ENCODE peak calls at places on chromosome 20, in seven cellular contexts. H is tibial nerve, R is OCI-LY7, D is ascending aorta, Z is mucosa of descending colon, Y is K562, U is adrenal gland. W is an unnamed sample. For H3K4me1, the result is how much of the 10 kb centered on the place peaks cover.

GRCh38 chr20:56442381-56443365 is 25.8 kb upstream of the RTF2 start:
- DNase-seq in H (no peak), R (no peak), D (no peak), Z (no peak), Y (no peak), U (no peak), W (no peak)

GRCh38 chr20:20411841-20412240 is 43.9 kb downstream of the INSM1 start:
- DNase-seq in H (no peak), R (no peak), D (no peak), Z (no peak), Y (no peak), U (no peak), W (no peak)

GRCh38 chr20:31712564-31713311 is 9.9 kb downstream of the BCL2L1 start:
- DNase-seq in H (peak), R (no peak), D (peak), Z (peak), Y (no peak), U (peak), W (peak)

GRCh38 chr20:53738039-53738944 is 144.7 kb upstream of the ZNF217 start:
- DNase-seq in H (peak), R (peak), D (no peak), Z (no peak), Y (peak), U (peak), W (no peak)

GRCh38 chr20:44609006-44609510 is 26.7 kb downstream of the PKIG start:
- DNase-seq in H (no peak), R (no peak), D (no peak), Z (no peak), Y (no peak), U (no peak), W (no peak)

GRCh38 chr20:20331796-20332195 is 36.1 kb upstream of the INSM1 start:
- DNase-seq in H (no peak), R (no peak), D (no peak), Z (no peak), Y (no peak), U (no peak), W (no peak)

GRCh38 chr20:62133051-62133845 is 9.9 kb downstream of the PSMA7 start:
- DNase-seq in H (no peak), R (no peak), D (no peak), Z (no peak), Y (no peak), U (peak), W (no peak)

GRCh38 chr20:52348434-52348833 is 156.9 kb upstream of the ZFP64 start:
- DNase-seq in H (no peak), R (no peak), D (no peak), Z (no peak), Y (no peak), U (no peak), W (no peak)

GRCh38 chr20:62405108-62405980 is 1.7 kb downstream of the CABLES2 start:
- DNase-seq in H (peak), R (no peak), D (no peak), Z (no peak), Y (peak), U (peak), W (no peak)

GRCh38 chr20:9609892-9610502 is 95.6 kb downstream of the LAMP5 start:
- DNase-seq in H (peak), R (peak), D (no peak), Z (no peak), Y (peak), U (peak), W (no peak)

GRCh38 chr20:47929368-47930115 is 144.3 kb upstream of the SULF2 start:
- DNase-seq in H (no peak), R (no peak), D (no peak), Z (no peak), Y (no peak), U (no peak), W (no peak)

GRCh38 chr20:63248835-63249591 is 5.2 kb downstream of the NKAIN4 start:
- DNase-seq in H (no peak), R (no peak), D (no peak), Z (no peak), Y (no peak), U (no peak), W (no peak)

GRCh38 chr20:22453244-22454080 is 130.9 kb downstream of the FOXA2 start:
- DNase-seq in H (no peak), R (no peak), D (no peak), Z (no peak), Y (peak), U (no peak), W (no peak)

GRCh38 chr20:49276201-49276894 is 1.5 kb downstream of the ZNFX1 start:
- DNase-seq in H (no peak), R (peak), D (no peak), Z (no peak), Y (no peak), U (no peak), W (no peak)

GRCh38 chr20:19913927-19914614 is 103.1 kb upstream of the NAA20 start:
- DNase-seq in H (no peak), R (no peak), D (no peak), Z (no peak), Y (no peak), U (no peak), W (no peak)

GRCh38 chr20:44319880-44320422 is 8.9 kb upstream of the FITM2 start:
- DNase-seq in H (no peak), R (no peak), D (no peak), Z (no peak), Y (no peak), U (no peak), W (no peak)

GRCh38 chr20:3282271-3283221 is 43.6 kb upstream of the SLC4A11 start:
- DNase-seq in H (no peak), R (no peak), D (no peak), Z (no peak), Y (no peak), U (no peak), W (no peak)

GRCh38 chr20:18839507-18840247 is 26.1 kb downstream of the SCP2D1 start:
- DNase-seq in H (no peak), R (no peak), D (no peak), Z (no peak), Y (no peak), U (no peak), W (no peak)

GRCh38 chr20:53623454-53624206 is 30.0 kb upstream of the ZNF217 start:
- DNase-seq in H (peak), R (peak), D (peak), Z (peak), Y (peak), U (peak), W (no peak)

GRCh38 chr20:35199696-35200095 is 26.8 kb upstream of the MMP24 start:
- DNase-seq in H (no peak), R (no peak), D (no peak), Z (no peak), Y (no peak), U (no peak), W (no peak)

GRCh38 chr20:22711981-22712755 is 127.8 kb upstream of the FOXA2 start:
- DNase-seq in H (no peak), R (no peak), D (no peak), Z (no peak), Y (no peak), U (no peak), W (no peak)

GRCh38 chr20:3727333-3728035 is 5.0 kb upstream of the HSPA12B start:
- DNase-seq in H (no peak), R (no peak), D (no peak), Z (no peak), Y (no peak), U (no peak), W (no peak)

GRCh38 chr20:12318043-12318442 is 400.4 kb downstream of the BTBD3 start:
- DNase-seq in H (no peak), R (no peak), D (no peak), Z (no peak), Y (no peak), U (no peak), W (no peak)

GRCh38 chr20:16518068-16518783 is 55.0 kb downstream of the KIF16B start:
- DNase-seq in H (no peak), R (peak), D (no peak), Z (no peak), Y (peak), U (no peak), W (no peak)
- TF ChIP-seq CTCF in H (peak), R (peak), D (no peak), Z (no peak), Y (peak), U (peak), W (peak)

GRCh38 chr20:11267762-11268335 is 594.0 kb upstream of the JAG1 start:
- DNase-seq in H (no peak), R (no peak), D (no peak), Z (no peak), Y (no peak), U (peak), W (no peak)

GRCh38 chr20:11271319-11271718 is 597.5 kb upstream of the JAG1 start:
- DNase-seq in H (no peak), R (no peak), D (no peak), Z (no peak), Y (no peak), U (no peak), W (no peak)

GRCh38 chr20:11271920-11272594 is 598.3 kb upstream of the JAG1 start:
- DNase-seq in H (no peak), R (no peak), D (no peak), Z (no peak), Y (no peak), U (no peak), W (no peak)

GRCh38 chr20:11267131-11267761 is 593.4 kb upstream of the JAG1 start:
- DNase-seq in H (no peak), R (no peak), D (no peak), Z (no peak), Y (peak), U (peak), W (no peak)

DNA sequence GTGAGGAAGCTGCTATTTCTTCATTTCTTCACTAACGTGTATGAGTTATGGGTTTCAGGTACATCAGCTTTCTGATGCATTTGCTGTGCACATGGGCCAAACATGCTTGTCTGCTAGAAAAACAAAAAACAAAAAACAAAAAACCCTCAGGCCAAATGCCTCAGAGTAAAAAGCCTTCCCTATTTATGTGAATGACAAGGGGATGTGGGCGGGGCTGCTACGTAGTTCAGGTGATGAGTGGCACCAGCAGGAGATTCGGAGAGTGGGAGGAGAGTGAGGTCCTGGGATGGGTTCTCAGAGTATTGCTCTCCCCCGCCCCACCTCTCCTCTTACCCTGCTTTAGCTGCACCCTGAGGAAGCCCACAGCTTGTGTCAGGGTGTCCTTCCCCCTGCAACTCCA is 596.8 kb upstream of the JAG1 start:
- DNase-seq in H (no peak), R (no peak), D (no peak), Z (no peak), Y (no peak), U (no peak), W (no peak)
- H3K4me1 ChIP-seq in H (under half), R (under half), D (under half), Z (under half), Y (under half), U (under half), W (under half)

GRCh38 chr20:50957798-50958732 is at the start of gene DPM1:
- DNase-seq in H (peak), R (peak), D (peak), Z (peak), Y (peak), U (peak), W (peak)
- H3K4me3 ChIP-seq in H (peak), R (peak), D (peak), Z (peak), Y (peak), U (peak), W (peak)

GRCh38 chr20:25504366-25505135 is 80.8 kb downstream of the NINL start:
- DNase-seq in H (no peak), R (no peak), D (no peak), Z (no peak), Y (no peak), U (no peak), W (no peak)

GRCh38 chr20:25510202-25510601 is 75.1 kb downstream of the NINL start:
- DNase-seq in H (no peak), R (no peak), D (no peak), Z (no peak), Y (no peak), U (no peak), W (no peak)

GRCh38 chr20:25508083-25508770 is 77.1 kb downstream of the NINL start:
- DNase-seq in H (no peak), R (no peak), D (no peak), Z (no peak), Y (no peak), U (peak), W (peak)

GRCh38 chr20:25509084-25509483 is 76.2 kb downstream of the NINL start:
- DNase-seq in H (no peak), R (no peak), D (no peak), Z (no peak), Y (no peak), U (no peak), W (no peak)

DNA sequence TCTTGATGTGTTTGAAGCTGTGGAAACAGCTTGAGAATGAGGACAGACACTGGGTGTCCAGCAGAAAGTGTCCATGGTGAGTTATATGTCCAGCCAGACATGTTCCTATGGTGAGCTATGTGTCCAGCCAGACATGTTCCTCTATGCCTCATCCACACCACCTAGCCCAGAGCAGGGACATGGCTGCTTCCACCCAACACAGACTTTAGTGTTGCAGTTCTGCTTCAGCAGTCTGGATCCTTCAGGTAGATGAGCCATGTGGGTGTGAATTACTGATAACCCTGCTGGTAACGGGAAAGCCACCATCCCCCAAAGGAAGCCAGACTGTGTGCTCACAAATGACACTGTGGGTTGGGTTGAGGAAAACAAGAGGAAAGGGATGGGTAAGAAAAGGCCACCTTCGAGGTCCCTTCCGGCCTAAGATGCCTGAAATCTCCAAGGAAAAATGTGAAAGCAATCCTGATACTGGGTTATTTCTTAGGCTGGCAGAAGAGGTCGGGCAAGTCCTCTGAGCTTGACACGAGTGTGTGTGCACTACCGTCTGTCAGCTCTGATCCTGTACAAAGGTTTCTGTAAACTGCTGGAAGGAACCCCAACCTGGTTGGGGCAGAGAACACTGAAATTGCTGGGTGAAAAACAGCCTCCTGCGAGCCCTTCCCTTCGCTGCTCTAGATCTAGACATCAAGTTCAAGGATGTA is 77.8 kb downstream of the NINL start:
- DNase-seq in H (no peak), R (no peak), D (no peak), Z (no peak), Y (no peak), U (no peak), W (no peak)
- TF ChIP-seq CTCF in H (no peak), R (no peak), D (no peak), Z (no peak), Y (no peak), U (no peak), W (no peak)

W was measured in thoracic aorta.